ENCODE peak calls at places on chromosomes 4 and X, in six cellular contexts. Q is cardiac muscle cell; G is AG04450; I is right cardiac atrium; B is heart left ventricle; T is naive thymus-derived CD4-positive, alpha-beta T cell. H is an unnamed sample. For H3K9me3, the result is how much of the 10 kb centered on the place peaks cover.

GRCh38 chr4:37604464-37604863 is 81.7 kb downstream of the RELL1 start:
- DNase-seq in Q (peak), G (no peak), I (no peak), B (no peak), T (no peak), H (no peak)

GRCh38 chr4:47011189-47011518 is 17.8 kb upstream of the GABRA4 start:
- DNase-seq in Q (no peak), G (no peak), I (no peak), B (no peak), T (peak), H (no peak)

GRCh38 chr4:47451657-47452056 is 11.8 kb downstream of the COMMD8 start:
- DNase-seq in Q (no peak), G (peak), I (no peak), B (no peak), T (no peak), H (no peak)

GRCh38 chrX:70129811-70130210 is 3.4 kb upstream of the IGBP1 start:
- DNase-seq in Q (peak), G (no peak), I (no peak), B (no peak), T (no peak), H (no peak)

GRCh38 chr4:151952711-151953254 is 192.0 kb upstream of the GATB start:
- DNase-seq in Q (no peak), G (no peak), I (no peak), B (no peak), T (no peak), H (no peak)

GRCh38 chr4:113411496-113411938 is 350.0 kb downstream of the CAMK2D start:
- DNase-seq in Q (peak), G (peak), I (no peak), B (no peak), T (no peak), H (no peak)

GRCh38 chrX:118231464-118231863 is 114.4 kb upstream of the WDR44 start:
- DNase-seq in Q (peak), G (no peak), I (no peak), B (no peak), T (no peak), H (no peak)

GRCh38 chr4:3862640-3863420 is 96.6 kb downstream of the ADRA2C start:
- DNase-seq in Q (no peak), G (no peak), I (no peak), B (peak), T (no peak), H (no peak)

GRCh38 chr4:178196751-178197150 is 754.5 kb upstream of the AGA start:
- DNase-seq in Q (no peak), G (no peak), I (no peak), B (no peak), T (no peak), H (no peak)

GRCh38 chr4:79088991-79089705 is 149.9 kb upstream of the PAQR3 start:
- DNase-seq in Q (no peak), G (no peak), I (no peak), B (no peak), T (no peak), H (no peak)

GRCh38 chr4:71460368-71460767 is 121.5 kb downstream of the SLC4A4 start:
- DNase-seq in Q (no peak), G (no peak), I (no peak), B (no peak), T (no peak), H (no peak)

GRCh38 chrX:76538860-76539259 is 111.3 kb downstream of the MAGEE1 start:
- DNase-seq in Q (no peak), G (no peak), I (no peak), B (no peak), T (no peak), H (no peak)

GRCh38 chrX:153494541-153495361 is at the start of gene BGN:
- DNase-seq in Q (peak), G (no peak), I (peak), B (peak), T (peak), H (peak)

GRCh38 chr4:107578321-107578720 is 141.7 kb downstream of the PAPSS1 start:
- DNase-seq in Q (no peak), G (peak), I (no peak), B (no peak), T (no peak), H (no peak)

GRCh38 chr4:165922747-165923146 is 49.7 kb downstream of the TLL1 start:
- DNase-seq in Q (no peak), G (no peak), I (no peak), B (no peak), T (no peak), H (no peak)

GRCh38 chr4:123652501-123652900 is 255.9 kb downstream of the SPRY1 start:
- DNase-seq in Q (peak), G (no peak), I (no peak), B (no peak), T (no peak), H (no peak)

GRCh38 chr4:2673157-2673556 is 83.0 kb downstream of the TNIP2 start:
- DNase-seq in Q (no peak), G (no peak), I (no peak), B (no peak), T (no peak), H (peak)

GRCh38 chr4:139835006-139835405 is 169.4 kb downstream of the MGST2 start:
- DNase-seq in Q (no peak), G (no peak), I (no peak), B (no peak), T (no peak), H (no peak)

DNA sequence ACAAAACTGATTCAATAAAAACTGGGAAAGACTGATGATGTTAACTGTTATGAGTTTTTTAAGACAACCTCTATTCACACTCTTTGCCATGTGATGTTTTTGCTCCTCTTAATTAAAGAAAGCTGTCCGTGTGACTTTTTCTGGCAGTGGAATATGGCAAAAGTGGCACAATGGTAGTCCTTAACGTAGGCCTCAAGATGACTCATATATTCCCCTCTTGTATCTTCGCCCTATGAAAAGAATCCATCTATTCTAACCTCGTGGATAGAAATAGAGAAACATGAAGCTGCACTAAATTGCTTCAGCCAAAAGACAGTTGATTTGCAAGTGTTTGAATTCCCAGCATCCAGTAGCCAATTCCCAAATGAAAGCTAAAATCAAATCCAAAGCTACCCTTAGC is 603.8 kb upstream of the PCDH7 start:
- DNase-seq in Q (no peak), G (no peak), I (no peak), B (no peak), T (no peak), H (no peak)
- H3K27ac ChIP-seq in Q (peak), G (no peak), I (no peak), B (no peak), T (no peak), H (no peak)

DNA sequence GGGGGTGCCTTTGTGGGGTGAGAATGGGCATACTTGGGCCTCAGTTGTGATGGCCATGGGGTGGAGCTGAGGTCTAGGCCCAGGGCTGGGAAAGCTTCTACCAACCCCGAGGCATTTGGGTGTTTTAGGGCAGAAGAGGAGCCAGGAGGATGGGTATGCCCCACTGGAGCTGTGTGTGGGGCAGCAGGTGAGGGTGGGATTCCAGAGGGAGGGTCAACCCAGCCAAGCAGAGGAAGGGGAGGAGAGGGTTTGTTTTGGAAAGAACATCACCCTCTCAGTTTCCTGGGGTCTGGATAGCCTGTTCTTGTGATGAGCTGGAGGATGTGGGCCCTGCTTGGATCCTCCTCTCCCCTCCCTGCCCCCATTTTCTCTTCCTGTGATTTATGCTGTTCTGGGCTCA is 620 bp downstream of the IL9R start:
- DNase-seq in Q (no peak), G (no peak), I (no peak), B (no peak), T (no peak), H (no peak)
- H3K9me3 ChIP-seq in Q (under half), G (under half), I (under half), B (under half), T (under half), H (under half)

GRCh38 chr4:67344594-67345380 is 200.5 kb downstream of the CENPC start:
- DNase-seq in Q (no peak), G (no peak), I (no peak), B (no peak), T (no peak), H (no peak)
- H3K27ac ChIP-seq in Q (no peak), G (no peak), I (no peak), B (no peak), T (no peak), H (no peak)

GRCh38 chr4:34814266-34814665 is 1430.0 kb downstream of the ARAP2 start:
- DNase-seq in Q (no peak), G (no peak), I (no peak), B (no peak), T (no peak), H (no peak)
- H3K9me3 ChIP-seq in Q (under half), G (under half), I (under half), B (under half), T (under half), H (under half)

GRCh38 chr4:7810792-7811535 is 128.7 kb downstream of the AFAP1 start:
- DNase-seq in Q (no peak), G (no peak), I (peak), B (no peak), T (no peak), H (no peak)
- H3K27ac ChIP-seq in Q (no peak), G (peak), I (peak), B (peak), T (no peak), H (peak)